ENCODE peak calls at places on chromosome 11, in six cellular contexts. D is HCT116, K is PC-3, O is GM23248, T is hepatocyte, U is neural progenitor cell. G is an unnamed sample.

GRCh38 chr11:33005175-33005574 is 10.5 kb upstream of the DEPDC7 start:
- DNase-seq in D (no peak), K (no peak), O (no peak), T (no peak), U (no peak), G (no peak)

GRCh38 chr11:8812438-8812837 is 98.6 kb upstream of the AKIP1 start:
- DNase-seq in D (no peak), K (no peak), O (peak; percentile 37), T (no peak), U (no peak), G (no peak)

GRCh38 chr11:111308140-111308539 is 9.8 kb downstream of the POU2AF3 start:
- DNase-seq in D (no peak), K (no peak), O (no peak), T (peak; percentile 78), U (no peak), G (no peak)

GRCh38 chr11:134634897-134635831 is 223.1 kb upstream of the B3GAT1 start:
- DNase-seq in D (no peak), K (no peak), O (no peak), T (peak; percentile 41), U (peak; percentile 54), G (no peak)

GRCh38 chr11:102940714-102941588 is 14.6 kb downstream of the MMP13 start:
- DNase-seq in D (peak; percentile 70), K (peak; percentile 96), O (peak; percentile 82), T (peak; percentile 84), U (peak; percentile 88), G (peak; percentile 66)

GRCh38 chr11:92504004-92504403 is 279.4 kb downstream of the FAT3 start:
- DNase-seq in D (no peak), K (no peak), O (no peak), T (no peak), U (no peak), G (no peak)

GRCh38 chr11:125401746-125402145 is 94.3 kb downstream of the FEZ1 start:
- DNase-seq in D (no peak), K (no peak), O (peak; percentile 20), T (peak; percentile 73), U (peak; percentile 86), G (no peak)

GRCh38 chr11:125221499-125221898 is 56.9 kb downstream of the PKNOX2 start:
- DNase-seq in D (no peak), K (no peak), O (no peak), T (no peak), U (no peak), G (no peak)

GRCh38 chr11:60974726-60975125 is 3.2 kb downstream of the CD6 start:
- DNase-seq in D (no peak), K (no peak), O (no peak), T (no peak), U (no peak), G (no peak)

GRCh38 chr11:118918686-118919280 is 6.9 kb downstream of the BCL9L start:
- DNase-seq in D (no peak), K (no peak), O (peak; percentile 68), T (peak; percentile 72), U (no peak), G (no peak)

GRCh38 chr11:128555606-128556005 is 31.8 kb downstream of the ETS1 start:
- DNase-seq in D (peak; percentile 13), K (peak; percentile 54), O (peak; percentile 26), T (no peak), U (peak; percentile 29), G (no peak)

GRCh38 chr11:86463955-86464354 is 89.3 kb downstream of the CCDC81 start:
- DNase-seq in D (no peak), K (no peak), O (no peak), T (no peak), U (no peak), G (no peak)

GRCh38 chr11:129455101-129455500 is 79.5 kb downstream of the BARX2 start:
- DNase-seq in D (no peak), K (no peak), O (no peak), T (no peak), U (no peak), G (no peak)

GRCh38 chr11:14423633-14424032 is 64.7 kb upstream of the RRAS2 start:
- DNase-seq in D (no peak), K (peak; percentile 52), O (peak; percentile 42), T (no peak), U (no peak), G (no peak)

GRCh38 chr11:10050561-10050960 is 243.5 kb downstream of the SBF2 start:
- DNase-seq in D (no peak), K (peak; percentile 85), O (peak; percentile 34), T (peak; percentile 21), U (no peak), G (no peak)

GRCh38 chr11:71341596-71341995 is 89.2 kb upstream of the SHANK2 start:
- DNase-seq in D (no peak), K (no peak), O (no peak), T (no peak), U (no peak), G (no peak)

GRCh38 chr11:1740786-1741530 is 9.4 kb downstream of the IFITM10 start:
- DNase-seq in D (no peak), K (no peak), O (no peak), T (no peak), U (no peak), G (no peak)

DNA sequence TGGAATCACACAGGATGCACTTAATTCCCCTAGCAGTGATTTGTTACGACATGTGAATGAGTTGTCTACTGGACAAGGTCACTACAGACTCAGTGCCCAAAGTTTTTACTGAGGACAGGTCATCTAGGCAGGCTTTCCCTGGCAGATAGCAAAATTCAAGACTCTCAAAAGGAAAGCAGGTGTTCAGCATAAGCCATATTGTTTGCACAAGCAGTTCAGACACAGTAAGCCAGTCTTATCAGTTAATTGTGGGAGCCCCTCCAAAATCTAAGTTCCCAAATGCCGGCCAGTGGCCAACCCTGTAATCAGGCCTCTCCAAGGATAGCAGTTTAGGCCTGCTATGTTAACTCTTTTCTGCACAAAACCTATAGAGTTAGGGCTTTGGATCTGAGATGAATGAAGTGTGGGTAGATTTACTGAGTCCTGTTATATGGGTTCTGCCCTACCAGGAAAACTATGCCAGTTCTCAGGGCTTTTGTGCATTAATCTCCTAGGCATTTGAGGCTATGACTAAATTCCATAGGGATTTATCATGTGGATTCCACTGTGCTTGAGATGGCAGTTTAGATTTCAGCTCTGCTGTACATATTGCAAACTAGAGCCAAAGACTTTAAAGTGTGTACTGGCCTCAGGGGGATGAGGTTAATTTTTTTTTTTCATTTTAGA is 4.8 kb upstream of the ARHGEF12 start:
- DNase-seq in D (no peak), K (peak; percentile 95), O (peak; percentile 94), T (no peak), U (no peak), G (no peak)
- TF ChIP-seq EZH2phosphoT487 in D (no peak), K (no peak), O (no peak), T (no peak), U (no peak), G (no peak)

GRCh38 chr11:108620958-108621772 is 27.6 kb upstream of the EXPH5 start:
- DNase-seq in D (no peak), K (peak; percentile 95), O (peak; percentile 34), T (no peak), U (no peak), G (peak; percentile 94)
- TF ChIP-seq EZH2phosphoT487 in D (no peak), K (no peak), O (no peak), T (peak; percentile 97), U (no peak), G (no peak)

DNA sequence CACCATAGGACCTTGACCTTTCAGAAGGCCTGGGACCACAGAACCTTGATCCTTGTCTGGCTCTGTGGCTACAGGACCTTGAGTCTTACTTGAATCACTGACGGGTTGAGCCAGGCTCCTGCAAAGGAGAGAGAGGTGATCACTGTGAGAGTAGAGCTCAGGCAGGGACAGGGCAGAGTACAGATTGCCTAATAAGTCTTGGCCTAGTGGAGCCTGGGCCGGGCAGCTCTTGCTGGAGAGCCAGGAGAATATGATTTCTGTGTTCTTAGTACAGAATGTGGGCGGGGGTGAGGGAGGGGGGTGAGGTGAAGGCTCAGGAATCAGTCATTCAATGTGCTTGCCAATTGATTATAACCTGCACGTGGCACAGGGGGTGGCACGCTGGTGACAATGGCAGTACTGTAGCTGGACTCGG is 26.0 kb downstream of the SERPINH1 start:
- DNase-seq in D (no peak), K (no peak), O (no peak), T (peak; percentile 68), U (no peak), G (no peak)
- TF ChIP-seq EZH2phosphoT487 in D (no peak), K (no peak), O (no peak), T (no peak), U (no peak), G (no peak)

GRCh38 chr11:113591122-113591521 is 115.0 kb downstream of the TMPRSS5 start:
- DNase-seq in D (no peak), K (no peak), O (no peak), T (no peak), U (peak; percentile 31), G (no peak)
- TF ChIP-seq EZH2phosphoT487 in D (no peak), K (no peak), O (no peak), T (no peak), U (no peak), G (no peak)

G was measured in MM.1S.